ENCODE peak calls at places on chromosomes 4 and X, in six cellular contexts. X is K562, K is A549, A is endothelial cell of umbilical vein, T is H1, F is HepG2. S is an unnamed sample.
A peak's percentile ranks its signal among the peaks of the same experiment; 100 is the strongest.

GRCh38 chrX:101357166-101357795 is 8.7 kb upstream of the TIMM8A start:
- DNase-seq in X (peak; percentile 41), K (peak; percentile 28), A (no peak), T (no peak), F (no peak), S (no peak)

GRCh38 chrX:40058719-40059118 is 39.0 kb downstream of the BCOR start:
- DNase-seq in X (no peak), K (no peak), A (no peak), T (no peak), F (no peak), S (no peak)

GRCh38 chr4:41455215-41455614 is 82.7 kb upstream of the LIMCH1 start:
- DNase-seq in X (no peak), K (no peak), A (no peak), T (no peak), F (no peak), S (no peak)

GRCh38 chr4:19580090-19580489 is 671.6 kb upstream of the SLIT2 start:
- DNase-seq in X (no peak), K (no peak), A (no peak), T (no peak), F (no peak), S (no peak)

GRCh38 chrX:136907626-136908025 is 27.1 kb upstream of the RBMX start:
- DNase-seq in X (no peak), K (no peak), A (no peak), T (no peak), F (no peak), S (no peak)

GRCh38 chr4:170853422-170854021 is 763.8 kb upstream of the AADAT start:
- DNase-seq in X (peak; percentile 35), K (peak; percentile 36), A (no peak), T (peak; percentile 27), F (peak; percentile 19), S (peak; percentile 68)

GRCh38 chrX:56726609-56727008 is 2.4 kb upstream of the NBDY start:
- DNase-seq in X (peak; percentile 55), K (peak; percentile 67), A (peak; percentile 49), T (no peak), F (peak; percentile 41), S (no peak)

GRCh38 chr4:146585761-146586333 is 52.8 kb upstream of the POU4F2 start:
- DNase-seq in X (no peak), K (no peak), A (no peak), T (no peak), F (no peak), S (no peak)

GRCh38 chrX:15207384-15207783 is 62.5 kb downstream of the ASB9 start:
- DNase-seq in X (no peak), K (no peak), A (no peak), T (no peak), F (no peak), S (no peak)

GRCh38 chr4:8201341-8201781 is 2.3 kb downstream of the SH3TC1 start:
- DNase-seq in X (no peak), K (no peak), A (peak; percentile 52), T (no peak), F (no peak), S (no peak)

GRCh38 chr4:40246938-40247337 is 50.1 kb downstream of the RHOH start:
- DNase-seq in X (no peak), K (no peak), A (no peak), T (no peak), F (no peak), S (no peak)

GRCh38 chrX:40105016-40105790 is 7.4 kb upstream of the BCOR start:
- DNase-seq in X (peak; percentile 62), K (no peak), A (peak; percentile 8), T (no peak), F (no peak), S (no peak)

GRCh38 chr4:161990721-161991120 is 173.1 kb downstream of the FSTL5 start:
- DNase-seq in X (no peak), K (no peak), A (no peak), T (no peak), F (no peak), S (no peak)

GRCh38 chr4:10971800-10972398 is 287.3 kb upstream of the CLNK start:
- DNase-seq in X (no peak), K (no peak), A (no peak), T (no peak), F (no peak), S (no peak)

GRCh38 chrX:111131572-111131971 is 35.6 kb downstream of the PAK3 start:
- DNase-seq in X (no peak), K (no peak), A (no peak), T (no peak), F (no peak), S (no peak)

GRCh38 chrX:19986531-19986930 is 4.3 kb downstream of the BCLAF3 start:
- DNase-seq in X (no peak), K (no peak), A (no peak), T (no peak), F (no peak), S (no peak)

GRCh38 chrX:1507511-1508463 is 29.2 kb downstream of the P2RY8 start:
- DNase-seq in X (no peak), K (no peak), A (no peak), T (no peak), F (no peak), S (no peak)

GRCh38 chr4:137693641-137694040 is 161.3 kb upstream of the PCDH18 start:
- DNase-seq in X (no peak), K (no peak), A (no peak), T (no peak), F (no peak), S (no peak)

GRCh38 chr4:38281416-38282071 is 321.3 kb downstream of the PTTG2 start:
- DNase-seq in X (peak; percentile 42), K (no peak), A (no peak), T (no peak), F (no peak), S (no peak)
- TF ChIP-seq JUN in X (no peak), K (no peak), A (no peak), T (no peak), F (no peak), S (no peak)

DNA sequence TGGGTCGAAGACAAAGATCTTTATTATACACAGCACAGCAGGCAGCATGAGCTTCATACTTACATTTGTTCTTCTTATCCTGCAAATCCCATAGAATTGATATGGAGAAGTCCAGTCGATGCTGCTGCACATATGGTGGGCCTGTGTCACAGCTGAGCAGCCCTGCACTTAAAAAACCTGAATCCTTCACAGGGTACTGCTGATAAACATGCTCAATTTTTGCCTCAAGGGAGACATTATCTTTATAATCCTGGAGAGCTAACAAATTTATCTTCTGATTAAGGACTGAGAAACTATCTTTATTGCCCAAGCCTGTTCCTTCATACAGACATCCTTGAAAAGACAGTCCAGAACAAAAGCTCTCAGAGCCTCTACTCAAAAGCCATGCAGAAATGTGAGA is 434.4 kb upstream of the FAM47C start:
- DNase-seq in X (no peak), K (no peak), A (no peak), T (no peak), F (no peak), S (no peak)
- TF ChIP-seq JUN in X (no peak), K (no peak), A (no peak), T (no peak), F (no peak), S (no peak)

GRCh38 chr4:37481547-37482129 is 204.5 kb downstream of the RELL1 start:
- DNase-seq in X (no peak), K (no peak), A (no peak), T (no peak), F (no peak), S (no peak)

GRCh38 chr4:37480509-37480908 is 205.7 kb downstream of the RELL1 start:
- DNase-seq in X (no peak), K (no peak), A (no peak), T (no peak), F (no peak), S (no peak)

GRCh38 chr4:37482236-37482635 is 203.9 kb downstream of the RELL1 start:
- DNase-seq in X (no peak), K (no peak), A (no peak), T (no peak), F (no peak), S (no peak)

GRCh38 chr4:37486134-37486533 is 200.0 kb downstream of the RELL1 start:
- DNase-seq in X (no peak), K (no peak), A (no peak), T (no peak), F (no peak), S (no peak)

DNA sequence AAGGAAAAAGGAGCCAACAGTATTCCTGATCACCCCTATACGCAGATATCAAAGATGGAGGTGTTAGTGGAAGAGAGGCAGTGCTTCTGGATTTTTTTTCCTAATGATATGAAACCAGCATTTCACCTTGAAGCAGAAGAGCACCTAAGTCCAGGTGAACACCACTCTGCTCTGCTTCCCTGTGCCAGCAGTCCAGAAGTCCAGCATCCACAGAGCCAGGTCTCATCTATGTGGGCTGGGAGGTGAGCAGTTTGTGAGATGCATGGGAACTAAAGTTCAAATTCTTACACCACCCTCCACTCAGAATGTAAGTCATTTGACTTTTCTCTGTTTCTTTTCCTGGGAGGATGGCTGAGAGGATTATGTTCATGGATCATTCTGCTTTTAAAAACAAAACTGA is 202.6 kb downstream of the RELL1 start:
- DNase-seq in X (no peak), K (no peak), A (no peak), T (no peak), F (no peak), S (no peak)
- TF ChIP-seq JUN in X (no peak), K (no peak), A (no peak), T (no peak), F (no peak), S (no peak)

DNA sequence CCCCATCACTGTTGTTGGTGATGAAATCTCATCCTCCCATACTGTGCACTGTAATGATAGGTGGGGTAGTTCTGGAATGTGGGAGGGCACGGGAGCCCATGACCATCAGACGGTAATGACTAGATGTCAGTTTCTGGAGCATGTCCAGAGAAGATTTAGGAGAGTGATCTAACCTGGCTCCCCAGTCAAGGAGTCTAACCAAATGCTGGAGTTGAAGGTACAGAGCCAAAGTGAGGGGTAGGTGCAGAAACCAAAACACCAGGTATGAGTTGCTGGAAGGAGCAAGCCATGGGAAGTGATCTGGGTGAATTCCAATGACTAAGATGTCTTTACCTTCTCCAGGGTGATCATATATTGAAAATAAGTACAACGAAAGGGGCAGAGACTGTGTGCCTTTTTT is 296.9 kb downstream of the INPP4B start:
- DNase-seq in X (no peak), K (peak; percentile 8), A (no peak), T (no peak), F (no peak), S (no peak)
- TF ChIP-seq JUN in X (no peak), K (no peak), A (no peak), T (no peak), F (no peak), S (no peak)